ENCODE peak calls at places on chromosomes 6 and 20, in five cellular contexts. L is WTC11, X is A549, Y is HepG2, V is GM12878. N is an unnamed sample.
A peak's percentile ranks its signal among the peaks of the same experiment; 100 is the strongest.

GRCh38 chr6:123398072-123398471 is 238.7 kb downstream of the TRDN start:
- DNase-seq in Y (no peak), X (no peak), L (no peak), V (no peak), N (no peak)

GRCh38 chr20:5353624-5354496 is 37.1 kb upstream of the PROKR2 start:
- DNase-seq in Y (no peak), V (no peak), L (no peak), X (peak; percentile 43), N (no peak)

GRCh38 chr20:38195521-38195920 is 30.5 kb upstream of the TGM2 start:
- DNase-seq in L (no peak), V (no peak), Y (no peak), X (no peak), N (no peak)

GRCh38 chr20:3606021-3606420 is 57.2 kb downstream of the GFRA4 start:
- DNase-seq in L (no peak), X (no peak), V (no peak), Y (no peak), N (no peak)

GRCh38 chr20:9392892-9393857 is 121.2 kb upstream of the LAMP5 start:
- DNase-seq in X (peak; percentile 73), L (peak; percentile 79), Y (peak; percentile 31), V (no peak), N (peak; percentile 6)

GRCh38 chr6:132961610-132962009 is 147.2 kb downstream of the RPS12 start:
- DNase-seq in Y (peak; percentile 10), V (no peak), X (no peak), L (peak; percentile 21), N (no peak)

GRCh38 chr6:159646731-159647130 is 46.3 kb downstream of the SOD2 start:
- DNase-seq in X (no peak), V (peak; percentile 63), L (no peak), Y (no peak), N (no peak)

GRCh38 chr6:30508890-30509736 is 19.8 kb downstream of the HLA-E start:
- DNase-seq in V (peak; percentile 79), X (no peak), Y (no peak), L (no peak), N (peak; percentile 35)

GRCh38 chr6:33312361-33313104 is 1.3 kb downstream of the TAPBP start:
- DNase-seq in X (peak; percentile 85), Y (peak; percentile 84), V (no peak), L (peak; percentile 81), N (peak; percentile 67)

GRCh38 chr6:126804255-126805064 is 314.0 kb upstream of the RSPO3 start:
- DNase-seq in V (no peak), X (peak; percentile 8), Y (peak; percentile 51), L (no peak), N (peak; percentile 5)

GRCh38 chr6:133551847-133552331 is 310.7 kb downstream of the EYA4 start:
- DNase-seq in X (peak; percentile 16), Y (no peak), V (no peak), L (no peak), N (no peak)

GRCh38 chr6:115728171-115728570 is 332.5 kb downstream of the FRK start:
- DNase-seq in L (no peak), Y (no peak), X (no peak), V (no peak), N (no peak)

GRCh38 chr6:33967966-33968724 is 164.3 kb upstream of the MLN start:
- DNase-seq in X (peak; percentile 18), V (no peak), Y (peak; percentile 47), L (peak; percentile 62), N (peak; percentile 37)

GRCh38 chr6:52286798-52287432 is 2.4 kb upstream of the MCM3 start:
- DNase-seq in X (peak; percentile 60), Y (peak; percentile 89), V (no peak), L (peak; percentile 74), N (peak; percentile 88)

GRCh38 chr6:52297433-52297832 is 12.9 kb upstream of the MCM3 start:
- DNase-seq in L (no peak), X (no peak), V (no peak), Y (no peak), N (no peak)

GRCh38 chr20:17565164-17565845 is 4.6 kb upstream of the DSTN start:
- DNase-seq in L (no peak), Y (no peak), X (no peak), V (no peak), N (no peak)

GRCh38 chr6:153511896-153512496 is 380.9 kb upstream of the RGS17 start:
- DNase-seq in X (peak; percentile 6), Y (peak; percentile 29), V (no peak), L (no peak), N (peak; percentile 28)

GRCh38 chr6:140354296-140354695 is 979.8 kb upstream of the CITED2 start:
- DNase-seq in Y (no peak), V (no peak), X (no peak), L (no peak), N (no peak)

GRCh38 chr20:14219801-14220461 is 117.5 kb downstream of the FLRT3 start:
- DNase-seq in Y (no peak), L (peak; percentile 28), X (peak; percentile 31), V (no peak), N (no peak)

GRCh38 chr20:57260959-57261357 is 5.5 kb downstream of the BMP7 start:
- DNase-seq in Y (no peak), X (no peak), L (no peak), V (no peak), N (no peak)

GRCh38 chr20:21048841-21049273 is 57.3 kb downstream of the LINC00237 start:
- DNase-seq in X (peak; percentile 69), Y (peak; percentile 55), L (peak; percentile 88), V (no peak), N (peak; percentile 69)

GRCh38 chr6:37988131-37988530 is 168.6 kb downstream of the ZFAND3 start:
- DNase-seq in X (no peak), V (no peak), Y (peak; percentile 81), L (no peak), N (no peak)

GRCh38 chr20:59145926-59146800 is 17.5 kb upstream of the ZNF831 start:
- DNase-seq in L (no peak), Y (no peak), X (no peak), V (no peak), N (no peak)

GRCh38 chr6:32867559-32868256 is 13.7 kb downstream of the PSMB9 start:
- DNase-seq in V (no peak), X (no peak), L (no peak), Y (no peak), N (no peak)

GRCh38 chr6:42260972-42261371 is 43.3 kb upstream of the MRPS10 start:
- DNase-seq in X (peak; percentile 52), L (peak; percentile 79), Y (no peak), V (no peak), N (peak; percentile 57)
- TF ChIP-seq ESRRA in X (no peak), L (no peak), Y (no peak), V (no peak), N (no peak)

GRCh38 chr6:169198885-169199284 is 54.8 kb downstream of the THBS2 start:
- DNase-seq in Y (no peak), L (no peak), V (no peak), X (no peak), N (no peak)

GRCh38 chr6:169204167-169204566 is 49.5 kb downstream of the THBS2 start:
- DNase-seq in L (no peak), V (no peak), X (no peak), Y (no peak), N (no peak)

GRCh38 chr6:169201985-169202384 is 51.7 kb downstream of the THBS2 start:
- DNase-seq in X (no peak), V (no peak), Y (no peak), L (no peak), N (no peak)

GRCh38 chr6:169200931-169201514 is 52.6 kb downstream of the THBS2 start:
- DNase-seq in L (no peak), V (no peak), Y (no peak), X (no peak), N (no peak)

GRCh38 chr6:169199625-169200335 is 53.9 kb downstream of the THBS2 start:
- DNase-seq in L (no peak), Y (no peak), V (no peak), X (no peak), N (no peak)
- TF ChIP-seq ESRRA in L (no peak), Y (no peak), V (no peak), X (no peak), N (no peak)

DNA sequence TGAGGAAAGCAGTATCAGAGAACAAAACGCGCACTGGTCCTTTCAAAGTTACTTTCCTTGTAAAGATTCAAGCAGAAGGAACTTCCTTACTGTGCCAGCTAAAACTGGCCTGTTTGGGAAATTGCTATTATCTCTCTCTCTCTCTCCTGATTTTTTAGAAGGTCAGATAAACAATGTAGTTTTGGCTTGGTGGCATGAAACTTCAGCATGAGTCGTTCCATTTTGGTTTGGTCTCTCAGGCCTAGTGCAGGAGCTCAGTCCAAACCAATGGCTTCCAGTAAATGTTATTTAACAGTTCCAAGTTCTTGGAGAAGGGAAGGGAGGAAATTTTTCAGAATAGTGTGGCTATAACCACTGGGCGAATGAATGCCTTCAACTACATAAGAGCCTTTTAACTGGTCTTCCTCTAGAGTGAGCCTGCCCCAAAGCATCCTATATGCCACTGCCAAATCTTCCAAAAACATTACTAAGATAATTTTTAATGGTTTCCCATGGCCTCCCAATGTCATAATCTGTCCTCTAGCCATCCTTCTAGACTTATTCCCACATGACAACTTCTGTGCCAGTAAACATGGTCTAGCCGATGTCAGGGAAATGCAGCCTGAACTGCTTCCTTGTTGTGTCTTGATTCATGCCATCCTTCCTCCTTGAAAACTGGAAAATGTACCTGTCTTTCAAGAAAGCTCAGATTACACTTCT is 9.1 kb upstream of the SNX9 start:
- DNase-seq in X (no peak), Y (no peak), L (no peak), V (no peak), N (peak; percentile 49)
- TF ChIP-seq ESRRA in X (no peak), Y (no peak), L (no peak), V (no peak), N (no peak)

DNA sequence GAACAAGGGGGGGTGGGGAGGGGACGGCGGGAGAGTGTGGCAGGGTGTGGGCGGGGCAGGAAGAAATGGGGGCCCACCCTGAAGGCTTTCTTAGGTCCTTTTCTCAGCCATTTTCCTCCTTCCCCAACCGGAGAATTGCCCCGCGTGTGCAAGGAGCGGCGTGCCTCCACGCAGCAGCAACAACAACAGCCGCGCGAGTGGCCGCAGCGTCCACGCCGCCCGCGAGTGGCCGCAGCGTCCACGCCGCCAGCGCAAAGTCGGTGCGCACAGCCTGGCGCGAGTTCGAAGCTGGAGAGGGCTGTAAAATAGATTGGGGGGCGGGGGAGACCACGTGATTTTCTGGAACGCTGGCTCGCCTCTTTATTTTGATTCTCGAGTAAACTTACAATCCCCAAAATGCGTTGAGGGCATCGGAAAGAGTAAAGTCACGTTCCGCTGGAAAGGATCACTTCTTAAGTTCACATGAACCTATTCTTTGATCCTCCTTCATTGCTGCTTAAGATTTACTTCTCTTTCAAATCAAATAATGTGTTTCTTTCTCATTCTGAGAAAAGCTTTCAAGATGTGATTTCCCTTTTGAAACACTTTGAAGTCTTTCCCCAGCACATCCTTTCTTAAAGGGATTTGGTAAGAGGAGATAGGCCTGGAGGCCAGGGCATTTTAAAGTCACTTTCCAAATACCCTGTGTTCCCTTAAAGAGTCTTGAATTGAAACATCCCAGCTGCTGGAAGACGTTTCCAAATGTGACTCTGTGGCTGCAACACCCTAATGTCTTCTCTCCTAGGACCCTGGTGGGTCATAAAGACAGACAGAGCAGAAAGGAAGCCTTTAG is 66.7 kb upstream of the ZNF217 start:
- DNase-seq in L (peak; percentile 23), V (no peak), X (peak; percentile 36), Y (no peak), N (no peak)
- TF ChIP-seq ESRRA in L (no peak), V (no peak), X (no peak), Y (no peak), N (no peak)

N was measured in K562.